ENCODE peak calls at places on chromosomes 13 and 19, in nine cellular contexts. Q is vagina; W is iris pigment epithelial cell; J is H1; M is heart right ventricle; O is GM12892; T is KG1; V is activated naive CD8-positive, alpha-beta T cell treated with anti-CD3 and anti-CD28 coated beads for 36 hours; S is NCI-H510A treated with DMSO at 0.1 percent for 48 hours. K is an unnamed sample.

GRCh38 chr19:34480971-34481821 is at the start of gene WTIP:
- DNase-seq in Q (no peak), W (peak), J (no peak), M (peak), O (no peak), T (no peak), V (no peak), S (no peak), K (peak)

GRCh38 chr19:49362926-49363264 is 679 bp upstream of the TEAD2 start:
- DNase-seq in Q (no peak), W (peak), J (no peak), M (peak), O (no peak), T (no peak), V (no peak), S (no peak), K (peak)

GRCh38 chr13:36814465-36814864 is 4.6 kb upstream of the RFXAP start:
- DNase-seq in Q (no peak), W (no peak), J (no peak), M (no peak), O (no peak), T (no peak), V (no peak), S (no peak), K (no peak)

GRCh38 chr19:11031421-11032070 is 57.7 kb upstream of the LDLR start:
- DNase-seq in Q (no peak), W (no peak), J (no peak), M (no peak), O (no peak), T (no peak), V (no peak), S (no peak), K (no peak)

GRCh38 chr13:109610517-109610916 is 175.9 kb downstream of the IRS2 start:
- DNase-seq in Q (no peak), W (peak), J (peak), M (peak), O (peak), T (no peak), V (peak), S (no peak), K (no peak)

GRCh38 chr19:40610396-40611064 is 9.4 kb downstream of the LTBP4 start:
- DNase-seq in Q (no peak), W (no peak), J (no peak), M (peak), O (no peak), T (no peak), V (peak), S (no peak), K (peak)

GRCh38 chr13:50421457-50422130 is 406.4 kb downstream of the KCNRG start:
- DNase-seq in Q (no peak), W (peak), J (no peak), M (no peak), O (no peak), T (no peak), V (no peak), S (no peak), K (no peak)

GRCh38 chr13:75347925-75348324 is 134.0 kb downstream of the TBC1D4 start:
- DNase-seq in Q (no peak), W (no peak), J (no peak), M (no peak), O (no peak), T (no peak), V (no peak), S (no peak), K (no peak)

GRCh38 chr13:71695662-71696061 is 171.3 kb downstream of the DACH1 start:
- DNase-seq in Q (no peak), W (no peak), J (no peak), M (no peak), O (no peak), T (no peak), V (no peak), S (no peak), K (no peak)

GRCh38 chr19:48120505-48120904 is 9.9 kb upstream of the PLA2G4C start:
- DNase-seq in Q (no peak), W (peak), J (no peak), M (no peak), O (no peak), T (no peak), V (no peak), S (no peak), K (no peak)

GRCh38 chr19:49851456-49852259 is 699 bp downstream of the PTOV1 start:
- DNase-seq in Q (no peak), W (no peak), J (no peak), M (peak), O (no peak), T (no peak), V (peak), S (peak), K (no peak)

GRCh38 chr13:19601749-19602725 is 31.4 kb upstream of the MPHOSPH8 start:
- DNase-seq in Q (no peak), W (peak), J (peak), M (no peak), O (peak), T (peak), V (peak), S (peak), K (no peak)

GRCh38 chr19:49690656-49691242 is at the start of gene CPT1C:
- DNase-seq in Q (no peak), W (peak), J (peak), M (peak), O (peak), T (no peak), V (peak), S (peak), K (peak)

GRCh38 chr13:64289702-64290101 is 2874.1 kb upstream of the PCDH20 start:
- DNase-seq in Q (no peak), W (no peak), J (no peak), M (no peak), O (no peak), T (no peak), V (no peak), S (no peak), K (no peak)

GRCh38 chr19:21835810-21836444 is at the start of gene ZNF43:
- DNase-seq in Q (peak), W (peak), J (peak), M (peak), O (peak), T (peak), V (peak), S (peak), K (peak)

GRCh38 chr13:26679945-26680516 is 80.6 kb downstream of the GPR12 start:
- DNase-seq in Q (no peak), W (peak), J (no peak), M (no peak), O (no peak), T (no peak), V (no peak), S (peak), K (no peak)

GRCh38 chr13:43227721-43228120 is 204.3 kb downstream of the DNAJC15 start:
- DNase-seq in Q (no peak), W (no peak), J (no peak), M (no peak), O (no peak), T (no peak), V (no peak), S (no peak), K (no peak)

GRCh38 chr19:44684892-44685847 is 13.8 kb upstream of the CEACAM16 start:
- DNase-seq in Q (no peak), W (peak), J (no peak), M (peak), O (no peak), T (no peak), V (peak), S (no peak), K (no peak)

GRCh38 chr19:47068246-47068645 is 19.8 kb upstream of the TMEM160 start:
- DNase-seq in Q (no peak), W (no peak), J (no peak), M (no peak), O (no peak), T (no peak), V (no peak), S (no peak), K (no peak)

GRCh38 chr19:21910318-21910717 is 74.3 kb upstream of the ZNF43 start:
- DNase-seq in Q (no peak), W (peak), J (no peak), M (no peak), O (no peak), T (no peak), V (no peak), S (no peak), K (no peak)

GRCh38 chr19:42143341-42144234 is 11.3 kb upstream of the POU2F2 start:
- DNase-seq in Q (no peak), W (peak), J (no peak), M (no peak), O (no peak), T (no peak), V (no peak), S (no peak), K (no peak)

GRCh38 chr13:23510544-23510916 is 59.7 kb upstream of the TNFRSF19 start:
- DNase-seq in Q (no peak), W (peak), J (no peak), M (no peak), O (no peak), T (no peak), V (no peak), S (no peak), K (no peak)

GRCh38 chr19:36528921-36529518 is 949 bp upstream of the ZNF260 start:
- DNase-seq in Q (no peak), W (peak), J (no peak), M (no peak), O (peak), T (no peak), V (peak), S (no peak), K (no peak)

GRCh38 chr13:86974995-86975328 is 696.2 kb upstream of the SLITRK5 start:
- DNase-seq in Q (no peak), W (no peak), J (no peak), M (no peak), O (no peak), T (no peak), V (no peak), S (no peak), K (no peak)

GRCh38 chr19:28166025-28166424 is 1046.9 kb downstream of the UQCRFS1 start:
- DNase-seq in Q (no peak), W (no peak), J (no peak), M (no peak), O (no peak), T (no peak), V (no peak), S (no peak), K (no peak)